ENCODE peak calls at places on chromosomes 13 and 19, in five cellular contexts. Y, F, M, E and Q are unnamed samples. For H3K4me1, the result is how much of the 10 kb centered on the place peaks cover.

GRCh38 chr19:49997709-49998108 is 27.5 kb downstream of the VRK3 start:
- DNase-seq in Y (no peak), F (no peak), M (no peak), E (peak), Q (no peak)

GRCh38 chr19:1079566-1080111 is 12.7 kb downstream of the ARHGAP45 start:
- DNase-seq in Y (no peak), F (no peak), M (peak), E (no peak), Q (peak)

GRCh38 chr19:27974082-27974513 is 1238.9 kb downstream of the UQCRFS1 start:
- DNase-seq in Y (no peak), F (peak), M (no peak), E (no peak), Q (peak)

GRCh38 chr13:112457081-112457480 is 80.9 kb downstream of the SPACA7 start:
- DNase-seq in Y (no peak), F (no peak), M (no peak), E (no peak), Q (no peak)

GRCh38 chr13:53873558-53873957 is 844.9 kb downstream of the OLFM4 start:
- DNase-seq in Y (no peak), F (no peak), M (no peak), E (no peak), Q (no peak)

GRCh38 chr19:35347171-35347929 is at the start of gene FFAR1:
- DNase-seq in Y (no peak), F (no peak), M (peak), E (no peak), Q (peak)

GRCh38 chr19:31678421-31678820 is 329.2 kb upstream of the TSHZ3 start:
- DNase-seq in Y (no peak), F (no peak), M (no peak), E (no peak), Q (no peak)

GRCh38 chr13:93017493-93018112 is 209.0 kb upstream of the GPC6 start:
- DNase-seq in Y (no peak), F (no peak), M (no peak), E (no peak), Q (no peak)

GRCh38 chr13:25037057-25037813 is 58.7 kb upstream of the PABPC3 start:
- DNase-seq in Y (no peak), F (peak), M (no peak), E (peak), Q (peak)

GRCh38 chr13:83219832-83220231 is 662.4 kb downstream of the SLITRK1 start:
- DNase-seq in Y (no peak), F (no peak), M (no peak), E (no peak), Q (no peak)

GRCh38 chr19:29514525-29515232 is 11.1 kb upstream of the VSTM2B start:
- DNase-seq in Y (no peak), F (no peak), M (peak), E (no peak), Q (no peak)

GRCh38 chr13:108102771-108103170 is 112.6 kb downstream of the LIG4 start:
- DNase-seq in Y (no peak), F (no peak), M (no peak), E (no peak), Q (no peak)

GRCh38 chr13:38656699-38657098 is 30.2 kb upstream of the FREM2 start:
- DNase-seq in Y (no peak), F (no peak), M (no peak), E (no peak), Q (no peak)

GRCh38 chr13:74747186-74747955 is 613.2 kb upstream of the KLF12 start:
- DNase-seq in Y (no peak), F (no peak), M (no peak), E (no peak), Q (no peak)

GRCh38 chr19:46232938-46233621 is 3.5 kb downstream of the IGFL1 start:
- DNase-seq in Y (no peak), F (no peak), M (no peak), E (no peak), Q (no peak)

GRCh38 chr19:58569943-58570670 is 3.0 kb downstream of the MZF1 start:
- DNase-seq in Y (no peak), F (no peak), M (peak), E (no peak), Q (peak)

GRCh38 chr19:14300281-14300680 is 81.0 kb upstream of the ADGRE5 start:
- DNase-seq in Y (no peak), F (no peak), M (no peak), E (no peak), Q (peak)

GRCh38 chr13:77002590-77003190 is 10.8 kb downstream of the CLN5 start:
- DNase-seq in Y (no peak), F (no peak), M (no peak), E (no peak), Q (no peak)

GRCh38 chr13:103878891-103879605 is 812.8 kb upstream of the SLC10A2 start:
- DNase-seq in Y (no peak), F (peak), M (no peak), E (no peak), Q (no peak)

GRCh38 chr19:5071579-5071978 is 102.7 kb downstream of the KDM4B start:
- DNase-seq in Y (no peak), F (no peak), M (no peak), E (no peak), Q (no peak)

GRCh38 chr13:62960723-62961122 is 1545.1 kb upstream of the PCDH20 start:
- DNase-seq in Y (no peak), F (no peak), M (no peak), E (no peak), Q (no peak)

GRCh38 chr13:27171244-27171829 is at the start of gene USP12:
- DNase-seq in Y (peak), F (no peak), M (peak), E (no peak), Q (peak)

GRCh38 chr19:43667524-43668405 is 2.2 kb downstream of the PLAUR start:
- DNase-seq in Y (no peak), F (no peak), M (no peak), E (peak), Q (peak)

GRCh38 chr13:100506154-100506553 is 82.4 kb downstream of the GGACT start:
- DNase-seq in Y (no peak), F (no peak), M (no peak), E (no peak), Q (no peak)

GRCh38 chr13:20831254-20831653 is 57.5 kb upstream of the EEF1AKMT1 start:
- DNase-seq in Y (no peak), F (no peak), M (no peak), E (no peak), Q (no peak)
- H3K4me1 ChIP-seq in Y (under half), F (under half), M (under half), E (under half), Q (under half)

GRCh38 chr13:98707309-98707999 is 45.0 kb downstream of the SLC15A1 start:
- DNase-seq in Y (no peak), F (no peak), M (no peak), E (no peak), Q (no peak)
- H3K4me3 ChIP-seq in Y (no peak), F (no peak), M (no peak), E (no peak), Q (no peak)

DNA sequence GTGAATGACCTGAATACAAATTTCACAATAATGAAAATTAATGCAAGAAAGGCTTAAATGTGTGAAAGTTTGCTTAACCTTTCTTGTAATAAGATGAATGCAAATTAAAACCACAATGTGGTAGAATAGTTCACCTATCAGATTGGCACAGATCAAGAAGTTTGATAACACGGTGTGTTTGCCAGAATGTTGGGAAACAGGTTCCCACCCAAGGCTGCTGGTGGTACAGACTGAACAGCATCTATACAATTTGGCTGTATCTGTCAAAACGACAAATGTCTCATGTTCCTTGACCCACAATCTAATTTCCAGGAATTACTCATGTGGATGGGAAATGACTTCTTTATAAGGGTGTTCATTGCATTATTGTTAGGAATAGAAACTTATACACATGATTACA is 8.6 kb upstream of the IRS2 start:
- DNase-seq in Y (no peak), F (no peak), M (no peak), E (no peak), Q (no peak)
- H3K4me1 ChIP-seq in Y (under half), F (under half), M (under half), E (under half), Q (under half)

GRCh38 chr19:19597809-19598306 is 20.6 kb downstream of the PBX4 start:
- DNase-seq in Y (no peak), F (no peak), M (no peak), E (no peak), Q (no peak)

GRCh38 chr19:19594371-19594770 is 24.1 kb downstream of the PBX4 start:
- DNase-seq in Y (no peak), F (no peak), M (no peak), E (no peak), Q (no peak)

GRCh38 chr19:19592690-19593089 is 25.8 kb downstream of the PBX4 start:
- DNase-seq in Y (no peak), F (no peak), M (no peak), E (no peak), Q (no peak)

GRCh38 chr19:19599190-19599535 is 19.3 kb downstream of the PBX4 start:
- DNase-seq in Y (no peak), F (no peak), M (no peak), E (no peak), Q (no peak)

DNA sequence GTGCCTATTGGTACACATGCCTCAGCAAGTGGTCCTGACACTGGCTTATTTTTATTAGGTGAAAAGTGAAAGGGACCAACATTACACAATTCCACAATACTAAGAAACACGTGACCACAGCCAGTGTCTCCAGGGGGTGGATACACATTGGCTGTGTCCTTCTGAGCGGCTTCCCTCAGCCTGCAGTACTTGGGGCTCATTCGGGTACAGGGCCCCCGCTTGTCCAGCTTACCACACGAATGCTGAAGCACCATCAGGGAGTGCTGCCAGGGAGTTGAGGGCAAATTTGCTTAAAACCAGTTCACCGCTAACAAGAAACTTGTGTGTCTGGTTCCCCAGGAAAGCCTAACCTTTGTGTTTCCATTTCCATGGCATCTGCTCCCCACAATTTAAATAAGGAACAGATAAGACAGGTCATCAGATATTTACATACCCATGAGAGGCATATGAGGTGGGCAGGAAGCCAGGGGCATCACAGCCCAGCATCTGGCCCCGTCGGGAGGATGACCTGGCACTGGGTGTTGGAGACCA is 23.3 kb downstream of the PBX4 start:
- DNase-seq in Y (no peak), F (no peak), M (no peak), E (no peak), Q (no peak)
- H3K4me3 ChIP-seq in Y (no peak), F (no peak), M (no peak), E (no peak), Q (no peak)

GRCh38 chr13:113495494-113496251 is 5.2 kb upstream of the DCUN1D2 start:
- DNase-seq in Y (no peak), F (peak), M (no peak), E (no peak), Q (no peak)
- H3K4me1 ChIP-seq in Y (under half), F (under half), M (under half), E (under half), Q (under half)

GRCh38 chr19:41328157-41328817 is 18.3 kb downstream of the CCDC97 start:
- DNase-seq in Y (no peak), F (no peak), M (no peak), E (no peak), Q (no peak)
- H3K4me3 ChIP-seq in Y (peak), F (no peak), M (no peak), E (no peak), Q (no peak)

GRCh38 chr13:29499766-29500165 is 95.7 kb downstream of the SLC7A1 start:
- DNase-seq in Y (no peak), F (no peak), M (no peak), E (no peak), Q (no peak)

GRCh38 chr13:29502391-29503008 is 93.0 kb downstream of the SLC7A1 start:
- DNase-seq in Y (no peak), F (no peak), M (no peak), E (no peak), Q (no peak)

GRCh38 chr13:29503041-29503837 is 92.2 kb downstream of the SLC7A1 start:
- DNase-seq in Y (no peak), F (no peak), M (no peak), E (no peak), Q (no peak)

GRCh38 chr13:29500426-29500825 is 95.1 kb downstream of the SLC7A1 start:
- DNase-seq in Y (no peak), F (no peak), M (no peak), E (no peak), Q (no peak)

GRCh38 chr13:29501674-29502073 is 93.8 kb downstream of the SLC7A1 start:
- DNase-seq in Y (no peak), F (no peak), M (no peak), E (no peak), Q (no peak)
- H3K4me1 ChIP-seq in Y (under half), F (under half), M (under half), E (under half), Q (under half)

GRCh38 chr13:50911937-50912624 is 2.5 kb downstream of the RNASEH2B start:
- DNase-seq in Y (peak), F (peak), M (peak), E (peak), Q (peak)
- H3K4me3 ChIP-seq in Y (no peak), F (no peak), M (no peak), E (peak), Q (no peak)

DNA sequence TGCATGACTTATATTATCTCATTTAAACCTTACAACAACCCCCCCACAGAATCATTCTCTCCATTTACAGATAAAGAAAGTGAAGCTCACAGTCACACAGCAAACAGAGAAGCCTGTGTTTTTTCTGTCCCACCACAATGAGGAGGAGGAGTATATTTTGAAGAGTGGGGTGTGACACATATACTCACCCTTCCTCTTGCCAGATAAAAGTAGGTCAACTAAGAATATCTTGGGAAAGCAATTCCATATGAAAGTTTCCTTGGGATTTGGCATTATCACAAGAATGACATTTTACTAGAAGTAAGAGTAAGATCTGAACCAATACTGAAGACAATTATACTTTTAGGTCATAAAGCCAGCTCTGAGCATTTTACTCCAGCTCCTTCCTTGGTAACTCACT is 287.5 kb upstream of the HTR2A start:
- DNase-seq in Y (no peak), F (peak), M (no peak), E (no peak), Q (no peak)
- H3K4me1 ChIP-seq in Y (under half), F (under half), M (under half), E (under half), Q (under half)

DNA sequence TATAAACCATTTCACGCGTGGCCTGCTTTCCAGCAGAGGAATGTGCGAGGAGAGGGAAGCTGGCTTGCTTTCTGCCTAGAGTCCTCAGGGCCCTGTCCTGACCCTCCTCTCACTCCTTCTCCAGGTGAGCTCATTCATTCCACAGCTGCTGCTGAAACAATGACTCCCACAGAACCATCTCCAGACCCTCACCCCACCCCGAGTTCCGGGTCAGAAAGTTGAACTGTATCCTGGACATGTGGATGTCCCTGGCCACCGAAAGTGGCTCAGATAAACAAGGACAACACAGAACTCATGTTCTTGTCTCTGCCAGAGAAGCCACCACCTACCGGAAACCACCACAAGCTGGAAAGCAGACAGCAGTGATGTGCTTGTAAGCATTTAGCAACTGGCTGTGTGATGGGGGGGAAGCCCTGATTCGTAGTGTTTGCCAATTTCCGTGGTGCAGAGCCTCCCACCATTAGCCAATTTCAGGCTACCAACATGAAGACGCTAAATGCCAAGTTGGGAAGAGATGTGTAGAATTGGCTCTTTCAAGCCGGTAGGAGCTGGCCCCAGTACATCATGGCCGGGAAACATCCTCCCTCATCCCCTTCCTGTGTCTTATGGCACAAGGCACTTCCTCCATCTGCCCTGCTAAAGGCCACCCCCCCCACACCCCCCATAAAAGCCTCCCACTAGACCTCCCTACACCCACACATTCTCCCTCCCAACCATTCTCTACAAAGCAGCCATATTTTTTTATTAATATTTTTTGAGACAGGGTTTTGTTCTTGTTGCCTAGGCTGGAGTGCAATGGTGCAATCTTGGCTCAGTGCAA is 5.0 kb downstream of the SYCE2 start:
- DNase-seq in Y (no peak), F (peak), M (no peak), E (no peak), Q (peak)
- H3K4me3 ChIP-seq in Y (no peak), F (no peak), M (no peak), E (no peak), Q (no peak)